ENCODE peak calls at places on chromosome 18, in seven cellular contexts. P, G, U, X, M, E and A are unnamed samples.

GRCh38 chr18:49708674-49709580 is 104.4 kb downstream of the ACAA2 start:
- DNase-seq in E (no peak), U (peak), X (no peak), M (no peak), P (no peak), G (no peak), A (no peak)

GRCh38 chr18:23573948-23574431 is 12.3 kb downstream of the NPC1 start:
- DNase-seq in G (no peak), M (no peak), E (no peak), U (no peak), X (peak), P (no peak), A (no peak)

GRCh38 chr18:13003466-13003896 is 12.3 kb downstream of the CEP192 start:
- DNase-seq in U (peak), M (peak), G (no peak), E (peak), X (peak), P (no peak), A (no peak)

GRCh38 chr18:65322895-65323294 is 427.9 kb upstream of the CDH7 start:
- DNase-seq in E (no peak), M (no peak), U (no peak), P (no peak), X (no peak), G (no peak), A (no peak)

GRCh38 chr18:74942319-74942910 is 266.5 kb downstream of the PTGR3 start:
- DNase-seq in G (no peak), P (no peak), E (no peak), X (no peak), M (no peak), U (no peak), A (no peak)

GRCh38 chr18:8946046-8946838 is 156.3 kb upstream of the NDUFV2 start:
- DNase-seq in U (no peak), E (no peak), G (no peak), M (no peak), X (peak), P (no peak), A (no peak)

GRCh38 chr18:2538844-2539243 is 32.5 kb downstream of the METTL4 start:
- DNase-seq in E (no peak), P (no peak), G (peak), U (no peak), X (no peak), M (no peak), A (no peak)

GRCh38 chr18:68837665-68838390 is 39.9 kb downstream of the CCDC102B start:
- DNase-seq in U (no peak), G (no peak), M (no peak), E (no peak), P (no peak), X (no peak), A (no peak)

GRCh38 chr18:50654658-50655550 is 95.0 kb downstream of the MAPK4 start:
- DNase-seq in U (no peak), M (no peak), P (no peak), G (no peak), E (peak), X (no peak), A (no peak)

GRCh38 chr18:48662021-48662661 is 123.3 kb downstream of the CTIF start:
- DNase-seq in U (peak), E (peak), P (no peak), G (no peak), M (no peak), X (peak), A (peak)

GRCh38 chr18:76491801-76492668 is 3.0 kb downstream of the ZNF516 start:
- DNase-seq in M (peak), G (peak), E (peak), X (no peak), U (peak), P (peak), A (no peak)

GRCh38 chr18:9993846-9994660 is 80.2 kb downstream of the VAPA start:
- DNase-seq in M (no peak), X (no peak), P (no peak), G (no peak), U (no peak), E (no peak), A (no peak)

GRCh38 chr18:13877133-13877532 is 38.2 kb downstream of the MC2R start:
- DNase-seq in M (no peak), E (no peak), P (no peak), X (no peak), G (no peak), U (no peak), A (no peak)

GRCh38 chr18:50793641-50794565 is 25.9 kb downstream of the MRO start:
- DNase-seq in E (no peak), P (no peak), G (no peak), X (no peak), U (no peak), M (no peak), A (no peak)

GRCh38 chr18:31101148-31102019 is 837 bp downstream of the DSC2 start:
- DNase-seq in U (peak), M (peak), P (peak), X (no peak), G (no peak), E (peak), A (peak)

GRCh38 chr18:60232541-60232940 is 140.0 kb downstream of the MC4R start:
- DNase-seq in G (no peak), P (no peak), M (no peak), U (no peak), X (peak), E (no peak), A (no peak)

GRCh38 chr18:23207191-23207955 is 72.1 kb downstream of the CABLES1 start:
- DNase-seq in G (no peak), E (no peak), M (peak), P (no peak), X (no peak), U (peak), A (no peak)

GRCh38 chr18:76935722-76936337 is 113.5 kb downstream of the ZNF236 start:
- DNase-seq in G (no peak), P (no peak), U (no peak), X (no peak), E (no peak), M (no peak), A (no peak)

GRCh38 chr18:62399781-62400308 is 74.7 kb downstream of the TNFRSF11A start:
- DNase-seq in X (no peak), G (peak), M (no peak), P (no peak), U (peak), E (no peak), A (no peak)

GRCh38 chr18:55250729-55251128 is 291.5 kb upstream of the CCDC68 start:
- DNase-seq in P (no peak), E (no peak), X (no peak), U (no peak), G (no peak), M (peak), A (no peak)

GRCh38 chr18:68418881-68419280 is 296.0 kb downstream of the TMX3 start:
- DNase-seq in P (no peak), G (no peak), X (no peak), E (no peak), U (no peak), M (no peak), A (no peak)

GRCh38 chr18:68270009-68270408 is 444.9 kb downstream of the TMX3 start:
- DNase-seq in P (no peak), U (no peak), X (no peak), E (no peak), M (no peak), G (no peak), A (no peak)